ENCODE peak calls at places on chromosomes 3 and 15, in five cellular contexts. E is GM03348, Y is NCI-H1092 treated with DMSO at 0.1 percent for 48 hours, O is lung microvascular endothelial cell, K is uterus. A is an unnamed sample.
A peak's percentile ranks its signal among the peaks of the same experiment; 100 is the strongest.

GRCh38 chr3:193776626-193777025 is 183.6 kb downstream of the OPA1 start:
- DNase-seq in E (no peak), Y (no peak), O (no peak), K (no peak), A (no peak)

GRCh38 chr15:53962646-53963561 is 15.3 kb upstream of the UNC13C start:
- DNase-seq in E (no peak), Y (peak; percentile 24), O (peak; percentile 1), K (no peak), A (no peak)

GRCh38 chr3:30098206-30098605 is 508.2 kb upstream of the TGFBR2 start:
- DNase-seq in E (peak; percentile 24), Y (no peak), O (no peak), K (no peak), A (peak; percentile 46)

GRCh38 chr15:69021895-69022294 is 7.4 kb downstream of the NOX5 start:
- DNase-seq in E (no peak), Y (no peak), O (no peak), K (no peak), A (no peak)

GRCh38 chr15:60840703-60841411 is 361.9 kb upstream of the ICE2 start:
- DNase-seq in E (no peak), Y (no peak), O (no peak), K (no peak), A (no peak)

GRCh38 chr3:73516656-73517055 is 108.1 kb downstream of the PDZRN3 start:
- DNase-seq in E (no peak), Y (peak; percentile 77), O (no peak), K (no peak), A (no peak)

GRCh38 chr15:31342781-31343626 is 16.4 kb downstream of the KLF13 start:
- DNase-seq in E (no peak), Y (no peak), O (peak; percentile 90), K (no peak), A (no peak)

GRCh38 chr3:128470134-128470915 is 3.6 kb upstream of the DNAJB8 start:
- DNase-seq in E (no peak), Y (no peak), O (no peak), K (peak; percentile 37), A (no peak)

GRCh38 chr15:65535192-65535591 is 4.9 kb downstream of the HACD3 start:
- DNase-seq in E (no peak), Y (no peak), O (peak; percentile 14), K (no peak), A (no peak)

GRCh38 chr3:49017646-49017977 is 768 bp downstream of the DALRD3 start:
- DNase-seq in E (no peak), Y (peak; percentile 41), O (no peak), K (no peak), A (no peak)

GRCh38 chr15:70034141-70034540 is 63.6 kb downstream of the TLE3 start:
- DNase-seq in E (no peak), Y (no peak), O (no peak), K (no peak), A (no peak)

GRCh38 chr3:107598926-107599754 is 76.4 kb downstream of the BBX start:
- DNase-seq in E (peak; percentile 51), Y (no peak), O (peak; percentile 66), K (peak; percentile 18), A (peak; percentile 57)

GRCh38 chr3:127114337-127115070 is 78.4 kb upstream of the PRR23E start:
- DNase-seq in E (no peak), Y (no peak), O (no peak), K (no peak), A (no peak)

GRCh38 chr3:124351430-124352142 is 359.7 kb upstream of the ROPN1 start:
- DNase-seq in E (peak; percentile 81), Y (peak; percentile 76), O (peak; percentile 64), K (no peak), A (peak; percentile 63)

GRCh38 chr15:40115670-40116093 is 7.0 kb upstream of the BMF start:
- DNase-seq in E (no peak), Y (no peak), O (no peak), K (no peak), A (no peak)

GRCh38 chr3:901953-902778 is 190.7 kb upstream of the CNTN6 start:
- DNase-seq in E (peak; percentile 5), Y (no peak), O (peak; percentile 7), K (no peak), A (peak; percentile 0)

A was measured in LHCN-M2.